ENCODE peak calls at places on chromosomes 1 and 21, in six cellular contexts. U, X, W, N, P and B are unnamed samples.

GRCh38 chr1:13228343-13228781 is 2.4 kb upstream of the PRAMEF18 start:
- DNase-seq in U (no peak), X (peak), W (peak), N (no peak), P (peak), B (peak)

GRCh38 chr21:44991538-44992483 is 52.0 kb downstream of the SLX9 start:
- DNase-seq in U (no peak), X (no peak), W (no peak), N (no peak), P (no peak), B (no peak)

GRCh38 chr1:22878626-22879025 is 94.0 kb downstream of the LACTBL1 start:
- DNase-seq in U (no peak), X (no peak), W (no peak), N (no peak), P (no peak), B (no peak)

GRCh38 chr1:34029525-34029924 is 135.5 kb downstream of the CSMD2 start:
- DNase-seq in U (no peak), X (no peak), W (no peak), N (no peak), P (no peak), B (no peak)

GRCh38 chr21:41956926-41957729 is 3.3 kb upstream of the C2CD2 start:
- DNase-seq in U (no peak), X (no peak), W (peak), N (peak), P (peak), B (no peak)

GRCh38 chr21:42956824-42957632 is 17.3 kb upstream of the PKNOX1 start:
- DNase-seq in U (peak), X (peak), W (no peak), N (no peak), P (no peak), B (no peak)

GRCh38 chr1:13788795-13789194 is 88.8 kb downstream of the PRDM2 start:
- DNase-seq in U (no peak), X (no peak), W (no peak), N (no peak), P (no peak), B (no peak)

GRCh38 chr1:59333626-59334277 is 36.9 kb downstream of the FGGY start:
- DNase-seq in U (no peak), X (no peak), W (no peak), N (no peak), P (peak), B (no peak)

GRCh38 chr1:208183977-208184901 is 59.9 kb downstream of the PLXNA2 start:
- DNase-seq in U (no peak), X (no peak), W (peak), N (no peak), P (peak), B (peak)

GRCh38 chr1:86151427-86151826 is 5.1 kb downstream of the COL24A1 start:
- DNase-seq in U (no peak), X (no peak), W (no peak), N (no peak), P (no peak), B (no peak)

GRCh38 chr1:55524013-55524412 is 308.8 kb upstream of the USP24 start:
- DNase-seq in U (no peak), X (no peak), W (no peak), N (no peak), P (no peak), B (no peak)

GRCh38 chr1:114756949-114757454 is 782 bp downstream of the CSDE1 start:
- DNase-seq in U (no peak), X (peak), W (no peak), N (no peak), P (peak), B (no peak)

GRCh38 chr1:13763991-13764390 is 64.0 kb downstream of the PRDM2 start:
- DNase-seq in U (no peak), X (no peak), W (no peak), N (no peak), P (no peak), B (no peak)

GRCh38 chr1:182143825-182144661 is 82.5 kb upstream of the ZNF648 start:
- DNase-seq in U (no peak), X (peak), W (no peak), N (peak), P (peak), B (no peak)

GRCh38 chr1:178940022-178940765 is 69.3 kb upstream of the ANGPTL1 start:
- DNase-seq in U (no peak), X (no peak), W (no peak), N (no peak), P (no peak), B (no peak)

GRCh38 chr1:44609412-44609767 is 64.9 kb downstream of the TMEM53 start:
- DNase-seq in U (peak), X (peak), W (peak), N (peak), P (peak), B (peak)

GRCh38 chr1:236108027-236108648 is 34.2 kb upstream of the GPR137B start:
- DNase-seq in U (no peak), X (no peak), W (no peak), N (no peak), P (peak), B (no peak)

GRCh38 chr1:111988743-111989453 is 570 bp downstream of the KCND3 start:
- DNase-seq in U (no peak), X (peak), W (no peak), N (no peak), P (no peak), B (no peak)

GRCh38 chr1:201023517-201023902 is at the start of gene KIF21B:
- DNase-seq in U (no peak), X (peak), W (peak), N (peak), P (peak), B (no peak)

GRCh38 chr1:22646359-22646758 is 2.9 kb downstream of the C1QC start:
- DNase-seq in U (no peak), X (no peak), W (no peak), N (no peak), P (no peak), B (no peak)

GRCh38 chr1:44549491-44549890 is 124.8 kb downstream of the TMEM53 start:
- DNase-seq in U (no peak), X (no peak), W (no peak), N (no peak), P (no peak), B (no peak)

GRCh38 chr1:36322786-36323635 is 434 bp downstream of the EVA1B start:
- DNase-seq in U (no peak), X (peak), W (peak), N (peak), P (peak), B (no peak)

GRCh38 chr1:232196042-232196441 is 433.9 kb downstream of the SIPA1L2 start:
- DNase-seq in U (no peak), X (no peak), W (no peak), N (peak), P (no peak), B (no peak)

GRCh38 chr1:159580340-159580739 is 7.3 kb upstream of the APCS start:
- DNase-seq in U (no peak), X (no peak), W (no peak), N (no peak), P (no peak), B (no peak)

GRCh38 chr1:187096689-187097088 is 267.9 kb downstream of the PLA2G4A start:
- DNase-seq in U (no peak), X (no peak), W (no peak), N (no peak), P (no peak), B (no peak)

GRCh38 chr1:240562111-240562590 is 49.8 kb downstream of the GREM2 start:
- DNase-seq in U (no peak), X (no peak), W (no peak), N (no peak), P (peak), B (no peak)

GRCh38 chr1:152959801-152960451 is 10.5 kb upstream of the SPRR4 start:
- DNase-seq in U (no peak), X (no peak), W (no peak), N (no peak), P (no peak), B (no peak)

GRCh38 chr1:182784556-182785171 is 4.9 kb upstream of the NPL start:
- DNase-seq in U (no peak), X (no peak), W (no peak), N (peak), P (peak), B (peak)

GRCh38 chr1:33120436-33121231 is 39.7 kb downstream of the AZIN2 start:
- DNase-seq in U (no peak), X (no peak), W (no peak), N (no peak), P (no peak), B (no peak)

GRCh38 chr1:221888801-221889200 is 146.9 kb upstream of the DUSP10 start:
- DNase-seq in U (no peak), X (no peak), W (no peak), N (no peak), P (no peak), B (no peak)

GRCh38 chr1:7422966-7423365 is 348.1 kb upstream of the VAMP3 start:
- DNase-seq in U (no peak), X (peak), W (no peak), N (no peak), P (no peak), B (no peak)

GRCh38 chr21:45130324-45130774 is 56.0 kb downstream of the ADARB1 start:
- DNase-seq in U (no peak), X (no peak), W (no peak), N (peak), P (peak), B (no peak)

GRCh38 chr1:84780000-84780716 is 89.9 kb upstream of the SSX2IP start:
- DNase-seq in U (no peak), X (no peak), W (no peak), N (no peak), P (peak), B (no peak)

GRCh38 chr1:44947060-44947773 is 39.2 kb downstream of the EIF2B3 start:
- DNase-seq in U (no peak), X (no peak), W (no peak), N (peak), P (no peak), B (no peak)

GRCh38 chr1:183694636-183695035 is 41.5 kb upstream of the APOBEC4 start:
- DNase-seq in U (no peak), X (no peak), W (no peak), N (no peak), P (no peak), B (no peak)

GRCh38 chr1:184222561-184223157 is 164.2 kb upstream of the C1orf21 start:
- DNase-seq in U (no peak), X (peak), W (peak), N (peak), P (peak), B (peak)

GRCh38 chr1:91133240-91133639 is 111.4 kb upstream of the ZNF644 start:
- DNase-seq in U (no peak), X (no peak), W (no peak), N (no peak), P (no peak), B (no peak)
- TF ChIP-seq MAX in U (no peak), X (no peak), W (no peak), N (no peak), P (no peak), B (no peak)

GRCh38 chr1:51392241-51392640 is 61.9 kb upstream of the TTC39A start:
- DNase-seq in U (no peak), X (no peak), W (no peak), N (no peak), P (no peak), B (no peak)
- TF ChIP-seq MAX in U (no peak), X (no peak), W (no peak), N (no peak), P (no peak), B (no peak)

DNA sequence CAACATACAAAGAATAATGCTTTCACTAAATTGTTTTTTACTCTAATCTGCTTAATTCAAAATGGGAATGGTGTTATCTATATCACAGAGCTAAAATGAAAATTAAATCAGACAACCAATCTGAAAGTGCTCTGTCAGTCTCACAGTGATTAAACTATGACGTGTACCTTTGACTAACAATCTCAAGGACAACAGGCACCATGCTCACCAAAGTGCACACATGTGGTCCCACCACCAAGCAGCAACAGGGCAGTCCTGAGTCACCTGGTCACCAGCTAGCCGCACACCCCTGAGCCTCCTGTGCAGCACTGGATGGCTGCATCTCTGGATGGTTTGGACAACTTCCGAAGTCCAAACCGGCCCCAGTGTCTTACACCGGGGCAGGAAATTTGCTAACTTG is 54.5 kb upstream of the NADK start:
- DNase-seq in U (no peak), X (no peak), W (no peak), N (no peak), P (no peak), B (no peak)
- TF ChIP-seq MAX in U (no peak), X (no peak), W (no peak), N (no peak), P (no peak), B (no peak)

DNA sequence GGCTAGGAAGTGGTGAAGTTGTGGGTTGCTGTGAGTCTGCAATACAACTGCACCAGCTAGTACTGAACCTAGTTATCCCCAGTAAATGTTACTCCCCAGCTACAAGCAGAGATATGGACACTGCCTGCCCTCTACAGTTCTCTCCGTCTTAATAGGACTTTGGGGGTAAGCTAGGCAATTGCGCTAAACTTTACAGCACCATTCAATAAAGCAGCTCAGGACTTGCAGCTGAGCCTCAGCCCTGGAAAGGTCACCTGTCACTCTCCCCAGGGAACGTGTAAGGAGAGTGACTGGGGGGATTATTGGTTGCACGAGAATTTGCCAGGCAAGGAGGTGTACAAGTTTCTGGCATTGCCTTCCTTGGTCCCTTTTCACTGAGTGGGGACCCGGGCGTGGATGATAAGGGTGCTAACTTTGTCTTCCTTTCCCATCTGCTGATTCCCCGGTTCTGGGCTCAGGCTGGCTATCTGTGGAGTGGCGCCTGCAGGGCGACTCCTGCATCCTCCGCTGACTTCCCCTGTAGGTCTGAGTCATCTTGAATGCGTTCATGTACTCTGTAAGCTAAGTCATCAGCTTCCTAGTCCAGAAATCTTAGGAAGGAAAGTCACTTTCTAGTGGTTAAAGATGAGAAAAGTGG is 71.2 kb upstream of the CNTN2 start:
- DNase-seq in U (no peak), X (no peak), W (peak), N (peak), P (peak), B (no peak)
- TF ChIP-seq MAX in U (no peak), X (no peak), W (no peak), N (no peak), P (no peak), B (no peak)

GRCh38 chr1:31609512-31609911 is 8.0 kb upstream of the HCRTR1 start:
- DNase-seq in U (no peak), X (no peak), W (no peak), N (no peak), P (no peak), B (no peak)

GRCh38 chr1:31602081-31602480 is 15.4 kb upstream of the HCRTR1 start:
- DNase-seq in U (no peak), X (no peak), W (no peak), N (no peak), P (no peak), B (no peak)

GRCh38 chr1:31600641-31601040 is 16.8 kb upstream of the HCRTR1 start:
- DNase-seq in U (no peak), X (no peak), W (no peak), N (peak), P (no peak), B (no peak)

GRCh38 chr1:31607360-31607759 is 10.1 kb upstream of the HCRTR1 start:
- DNase-seq in U (no peak), X (no peak), W (no peak), N (no peak), P (no peak), B (no peak)

GRCh38 chr1:31605908-31606427 is 11.5 kb upstream of the HCRTR1 start:
- DNase-seq in U (no peak), X (no peak), W (no peak), N (no peak), P (peak), B (no peak)
- TF ChIP-seq MAX in U (no peak), X (no peak), W (no peak), N (no peak), P (no peak), B (no peak)

GRCh38 chr1:71242239-71242638 is 161.4 kb upstream of the ZRANB2 start:
- DNase-seq in U (no peak), X (no peak), W (no peak), N (no peak), P (no peak), B (no peak)
- TF ChIP-seq MAX in U (no peak), X (no peak), W (no peak), N (no peak), P (no peak), B (no peak)

GRCh38 chr1:107895403-107896181 is 69.4 kb downstream of the VAV3 start:
- DNase-seq in U (no peak), X (no peak), W (no peak), N (no peak), P (peak), B (no peak)
- TF ChIP-seq MAX in U (no peak), X (no peak), W (no peak), N (no peak), P (no peak), B (no peak)